ENCODE peak calls at places on chromosomes 3 and 15, in six cellular contexts. Z, U, Y, X, G and A are unnamed samples.

GRCh38 chr3:124082343-124082742 is 90.4 kb upstream of the ROPN1 start:
- DNase-seq in U (no peak), G (no peak), X (no peak), Y (no peak), Z (no peak), A (no peak)

GRCh38 chr3:59605944-59606534 is 556.2 kb upstream of the CFAP20DC start:
- DNase-seq in Y (no peak), Z (no peak), X (peak), U (no peak), G (no peak), A (no peak)

GRCh38 chr3:28347374-28348285 is 891 bp upstream of the ZCWPW2 start:
- DNase-seq in X (no peak), Y (no peak), Z (peak), U (peak), G (no peak), A (peak)

GRCh38 chr3:97736928-97737327 is 27.6 kb upstream of the ARL6 start:
- DNase-seq in Y (no peak), X (peak), U (no peak), G (no peak), Z (no peak), A (no peak)

GRCh38 chr15:43370310-43370974 is 401 bp downstream of the ZSCAN29 start:
- DNase-seq in G (peak), U (peak), X (peak), Y (no peak), Z (peak), A (no peak)

GRCh38 chr15:31172606-31173005 is 71.1 kb upstream of the TRPM1 start:
- DNase-seq in X (no peak), G (no peak), Y (no peak), Z (no peak), U (no peak), A (no peak)

GRCh38 chr15:65027593-65027992 is 1.8 kb downstream of the MTFMT start:
- DNase-seq in Z (no peak), Y (no peak), G (no peak), X (no peak), U (no peak), A (no peak)

GRCh38 chr15:40240619-40241304 is 1.9 kb downstream of the PAK6 start:
- DNase-seq in Z (no peak), X (no peak), Y (no peak), G (no peak), U (no peak), A (no peak)

GRCh38 chr15:63203451-63204090 is 14.2 kb downstream of the RAB8B start:
- DNase-seq in Z (no peak), X (no peak), U (peak), G (no peak), Y (no peak), A (no peak)

GRCh38 chr3:43317461-43318316 is 31.3 kb downstream of the SNRK start:
- DNase-seq in Z (peak), G (no peak), Y (no peak), U (no peak), X (no peak), A (no peak)

GRCh38 chr3:37662708-37663107 is 199.0 kb upstream of the CTDSPL start:
- DNase-seq in U (no peak), G (no peak), Y (no peak), Z (no peak), X (no peak), A (no peak)

GRCh38 chr15:82263350-82263749 is 732 bp downstream of the SAXO2 start:
- DNase-seq in Y (no peak), Z (no peak), U (no peak), X (no peak), G (no peak), A (no peak)

GRCh38 chr3:164113406-164114332 is 964.6 kb downstream of the SI start:
- DNase-seq in Y (no peak), Z (no peak), G (no peak), U (no peak), X (peak), A (no peak)

GRCh38 chr3:177195242-177195940 is 1.9 kb downstream of the TBL1XR1 start:
- DNase-seq in G (peak), Y (no peak), X (no peak), U (peak), Z (peak), A (no peak)

GRCh38 chr15:28002867-28003266 is 96.2 kb downstream of the OCA2 start:
- DNase-seq in U (no peak), Z (no peak), Y (no peak), G (no peak), X (no peak), A (no peak)

GRCh38 chr3:169256791-169257522 is 406.6 kb downstream of the MECOM start:
- DNase-seq in Z (no peak), X (no peak), Y (no peak), G (no peak), U (no peak), A (no peak)